ENCODE peak calls at places on chromosomes 7 and 10, in ten cellular contexts. N, S, T, A, R, F, Y, M, W and Z are unnamed samples. For H3K36me3, the result is how much of the 10 kb centered on the place peaks cover.

GRCh38 chr10:93408788-93409187 is 73.3 kb downstream of the MYOF start:
- DNase-seq in N (no peak), S (no peak), T (no peak), A (no peak), R (no peak), F (no peak), Y (no peak), M (peak), W (no peak), Z (no peak)

GRCh38 chr7:124552217-124552616 is 213.4 kb downstream of the GPR37 start:
- DNase-seq in N (no peak), S (no peak), T (no peak), A (no peak), R (no peak), F (no peak), Y (no peak), M (no peak), W (no peak), Z (no peak)

GRCh38 chr10:6928531-6929080 is 348.5 kb upstream of the PRKCQ start:
- DNase-seq in N (no peak), S (no peak), T (no peak), A (no peak), R (no peak), F (peak), Y (no peak), M (no peak), W (no peak), Z (no peak)

GRCh38 chr10:117168135-117168674 is 29.1 kb upstream of the KCNK18 start:
- DNase-seq in N (peak), S (peak), T (peak), A (no peak), R (no peak), F (peak), Y (peak), M (peak), W (peak), Z (peak)

GRCh38 chr7:31382722-31383121 is 42.2 kb upstream of the NEUROD6 start:
- DNase-seq in N (no peak), S (no peak), T (no peak), A (no peak), R (no peak), F (no peak), Y (no peak), M (no peak), W (no peak), Z (no peak)

GRCh38 chr10:68423522-68423921 is 16.4 kb upstream of the RUFY2 start:
- DNase-seq in N (no peak), S (no peak), T (no peak), A (no peak), R (no peak), F (no peak), Y (no peak), M (no peak), W (no peak), Z (no peak)

GRCh38 chr10:122525788-122526187 is 34.8 kb upstream of the DMBT1 start:
- DNase-seq in N (no peak), S (peak), T (no peak), A (no peak), R (no peak), F (no peak), Y (no peak), M (peak), W (peak), Z (peak)

GRCh38 chr7:82594665-82595064 is 151.1 kb upstream of the CACNA2D1 start:
- DNase-seq in N (no peak), S (no peak), T (no peak), A (no peak), R (no peak), F (no peak), Y (no peak), M (no peak), W (no peak), Z (no peak)

GRCh38 chr7:7521259-7521658 is 14.4 kb downstream of the COL28A1 start:
- DNase-seq in N (no peak), S (no peak), T (no peak), A (peak), R (no peak), F (no peak), Y (no peak), M (no peak), W (no peak), Z (no peak)

GRCh38 chr7:129450295-129450694 is 16.1 kb downstream of the STRIP2 start:
- DNase-seq in N (no peak), S (no peak), T (no peak), A (no peak), R (no peak), F (no peak), Y (no peak), M (no peak), W (no peak), Z (no peak)

GRCh38 chr10:35274511-35275060 is 61.7 kb upstream of the CCNY start:
- DNase-seq in N (no peak), S (no peak), T (no peak), A (no peak), R (no peak), F (no peak), Y (no peak), M (no peak), W (no peak), Z (no peak)

GRCh38 chr7:30070052-30070451 is 41.8 kb downstream of the PLEKHA8 start:
- DNase-seq in N (no peak), S (no peak), T (no peak), A (no peak), R (no peak), F (no peak), Y (no peak), M (no peak), W (no peak), Z (no peak)

GRCh38 chr7:24869572-24869971 is 110.4 kb downstream of the OSBPL3 start:
- DNase-seq in N (no peak), S (no peak), T (no peak), A (no peak), R (no peak), F (no peak), Y (no peak), M (no peak), W (no peak), Z (no peak)

GRCh38 chr10:102159051-102159597 is 6.9 kb downstream of the NOLC1 start:
- DNase-seq in N (no peak), S (no peak), T (no peak), A (peak), R (no peak), F (no peak), Y (no peak), M (no peak), W (no peak), Z (no peak)

GRCh38 chr7:77877800-77878199 is 79.2 kb downstream of the PHTF2 start:
- DNase-seq in N (no peak), S (no peak), T (no peak), A (peak), R (no peak), F (no peak), Y (no peak), M (no peak), W (no peak), Z (no peak)

DNA sequence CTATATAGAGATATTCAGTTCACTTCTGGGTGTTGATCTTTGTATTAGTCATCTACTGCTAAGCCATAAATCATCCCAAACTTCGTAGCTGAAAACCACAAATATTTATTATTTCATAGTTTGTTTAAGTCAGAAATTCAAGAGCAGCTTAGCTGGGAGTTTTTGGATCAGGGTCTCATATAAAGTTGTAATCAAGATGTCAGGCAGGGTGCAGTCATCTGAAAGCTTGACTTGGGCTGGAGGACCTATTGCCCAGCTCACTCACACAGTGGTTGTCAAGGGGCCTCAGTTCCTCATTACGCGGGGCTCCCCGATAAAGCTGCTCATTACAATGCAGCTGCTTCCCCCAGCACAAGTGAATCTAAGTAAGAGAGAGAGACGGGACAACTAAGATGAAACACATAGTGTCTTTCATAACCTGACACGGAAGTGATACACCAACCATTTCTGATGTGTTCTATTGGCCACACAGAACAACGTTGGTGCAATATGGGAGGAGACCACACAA is 15.7 kb downstream of the PPP1R3C start:
- DNase-seq in N (no peak), S (no peak), T (no peak), A (peak), R (no peak), F (no peak), Y (no peak), M (no peak), W (no peak), Z (no peak)
- H3K27ac ChIP-seq in N (no peak), S (no peak), T (no peak), A (peak), R (no peak), F (no peak), Y (no peak), M (no peak), W (no peak), Z (no peak)

GRCh38 chr10:32266979-32267378 is 80.0 kb downstream of the EPC1 start:
- DNase-seq in N (no peak), S (no peak), T (no peak), A (no peak), R (no peak), F (no peak), Y (no peak), M (no peak), W (no peak), Z (no peak)

GRCh38 chr10:32273326-32273725 is 73.6 kb downstream of the EPC1 start:
- DNase-seq in N (no peak), S (no peak), T (no peak), A (no peak), R (no peak), F (no peak), Y (no peak), M (no peak), W (no peak), Z (no peak)

GRCh38 chr10:32269343-32270100 is 77.4 kb downstream of the EPC1 start:
- DNase-seq in N (no peak), S (no peak), T (no peak), A (no peak), R (no peak), F (no peak), Y (no peak), M (no peak), W (no peak), Z (no peak)

GRCh38 chr10:32266566-32266965 is 80.4 kb downstream of the EPC1 start:
- DNase-seq in N (no peak), S (no peak), T (no peak), A (no peak), R (no peak), F (no peak), Y (no peak), M (no peak), W (no peak), Z (no peak)

DNA sequence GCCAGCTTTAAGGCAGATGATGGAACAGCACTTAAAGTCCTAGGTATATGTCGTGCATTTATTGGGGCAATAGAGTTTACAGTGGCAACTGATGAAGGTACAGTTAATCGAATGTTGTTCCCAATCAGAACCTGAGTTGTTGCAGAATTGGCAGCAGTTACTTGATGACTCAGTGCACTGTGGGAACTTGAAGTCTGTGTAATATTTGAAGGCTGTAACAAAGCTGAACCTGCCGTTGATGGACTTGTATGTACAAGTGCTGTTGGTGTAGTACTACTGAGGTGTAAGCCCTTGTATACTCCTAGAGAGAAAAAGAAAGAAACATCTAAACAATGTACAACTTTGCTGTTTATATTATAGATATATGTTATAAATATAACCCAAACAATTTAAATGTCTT is 75.3 kb downstream of the EPC1 start:
- DNase-seq in N (no peak), S (no peak), T (no peak), A (peak), R (no peak), F (no peak), Y (no peak), M (no peak), W (no peak), Z (no peak)
- H3K36me3 ChIP-seq in N (under half), S (half or more), T (half or more), A (under half), R (under half), F (under half), Y (half or more), M (under half), W (under half), Z (under half)

GRCh38 chr10:13527864-13528137 is 1.0 kb downstream of the BEND7 start:
- DNase-seq in N (no peak), S (no peak), T (no peak), A (no peak), R (no peak), F (no peak), Y (no peak), M (no peak), W (no peak), Z (no peak)
- H3K27ac ChIP-seq in N (peak), S (no peak), T (peak), A (no peak), R (peak), F (no peak), Y (peak), M (peak), W (no peak), Z (peak)

GRCh38 chr7:119572132-119572531 is 700.8 kb upstream of the KCND2 start:
- DNase-seq in N (no peak), S (no peak), T (no peak), A (no peak), R (no peak), F (no peak), Y (no peak), M (no peak), W (no peak), Z (no peak)

GRCh38 chr7:119572541-119572940 is 700.4 kb upstream of the KCND2 start:
- DNase-seq in N (no peak), S (no peak), T (peak), A (no peak), R (no peak), F (no peak), Y (no peak), M (no peak), W (no peak), Z (no peak)

GRCh38 chr7:119578116-119578515 is 694.9 kb upstream of the KCND2 start:
- DNase-seq in N (no peak), S (no peak), T (no peak), A (no peak), R (no peak), F (no peak), Y (no peak), M (no peak), W (no peak), Z (no peak)
- H3K36me3 ChIP-seq in N (under half), S (under half), T (under half), A (under half), R (under half), F (under half), Y (under half), M (under half), W (under half), Z (under half)

GRCh38 chr7:99127636-99128035 is 16.3 kb downstream of the SMURF1 start:
- DNase-seq in N (no peak), S (no peak), T (no peak), A (no peak), R (no peak), F (no peak), Y (no peak), M (no peak), W (no peak), Z (no peak)

GRCh38 chr7:99128076-99128950 is 15.6 kb downstream of the SMURF1 start:
- DNase-seq in N (peak), S (no peak), T (no peak), A (peak), R (no peak), F (no peak), Y (no peak), M (no peak), W (no peak), Z (no peak)

GRCh38 chr7:99126921-99127553 is 16.9 kb downstream of the SMURF1 start:
- DNase-seq in N (no peak), S (no peak), T (no peak), A (peak), R (peak), F (no peak), Y (no peak), M (peak), W (no peak), Z (no peak)

GRCh38 chr7:99129536-99129935 is 14.4 kb downstream of the SMURF1 start:
- DNase-seq in N (no peak), S (no peak), T (no peak), A (no peak), R (no peak), F (no peak), Y (no peak), M (no peak), W (no peak), Z (no peak)

DNA sequence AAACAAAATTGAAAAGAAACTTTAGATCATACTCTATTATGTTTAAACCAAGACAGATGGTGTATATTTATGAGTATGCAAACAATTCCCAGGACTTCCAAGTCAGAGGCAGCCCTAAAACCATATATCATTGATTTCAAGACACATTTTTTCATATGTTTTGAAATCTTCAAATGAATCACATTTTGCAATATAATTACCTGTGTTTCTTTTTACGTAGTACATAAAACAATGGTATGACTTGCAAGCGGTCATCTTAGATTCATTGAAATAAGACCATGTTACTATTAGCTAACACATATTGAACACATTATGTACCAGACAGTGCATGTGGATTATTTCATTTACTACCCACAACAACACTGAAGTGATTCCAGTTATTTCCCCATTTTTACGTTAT is 14.9 kb downstream of the SMURF1 start:
- DNase-seq in N (no peak), S (no peak), T (no peak), A (no peak), R (no peak), F (no peak), Y (no peak), M (no peak), W (no peak), Z (no peak)
- H3K27ac ChIP-seq in N (peak), S (no peak), T (no peak), A (no peak), R (no peak), F (no peak), Y (peak), M (no peak), W (peak), Z (no peak)

DNA sequence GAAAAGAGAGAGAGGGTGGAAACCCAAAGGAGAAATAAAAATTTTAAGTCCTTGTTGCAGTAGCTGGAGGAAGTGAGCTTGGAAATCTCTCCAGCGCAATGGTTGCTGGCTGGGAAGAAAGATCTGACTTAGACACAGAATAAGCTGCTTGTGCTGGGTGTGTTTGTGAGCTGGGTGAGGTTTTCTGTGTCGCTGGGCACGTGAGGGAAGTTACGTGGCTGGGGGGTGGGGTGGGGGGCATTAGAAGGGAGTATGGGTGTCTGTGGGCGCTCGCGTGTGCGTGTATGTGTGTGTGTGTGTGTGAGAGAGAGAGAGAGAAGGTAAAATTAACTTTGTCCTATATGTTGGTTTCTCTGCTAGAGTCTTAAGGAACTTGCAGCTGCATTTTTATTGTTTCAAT is 11.6 kb downstream of the TCF7L2 start:
- DNase-seq in N (no peak), S (no peak), T (no peak), A (no peak), R (no peak), F (no peak), Y (no peak), M (no peak), W (no peak), Z (no peak)
- H3K36me3 ChIP-seq in N (under half), S (under half), T (under half), A (under half), R (under half), F (under half), Y (under half), M (under half), W (under half), Z (under half)

DNA sequence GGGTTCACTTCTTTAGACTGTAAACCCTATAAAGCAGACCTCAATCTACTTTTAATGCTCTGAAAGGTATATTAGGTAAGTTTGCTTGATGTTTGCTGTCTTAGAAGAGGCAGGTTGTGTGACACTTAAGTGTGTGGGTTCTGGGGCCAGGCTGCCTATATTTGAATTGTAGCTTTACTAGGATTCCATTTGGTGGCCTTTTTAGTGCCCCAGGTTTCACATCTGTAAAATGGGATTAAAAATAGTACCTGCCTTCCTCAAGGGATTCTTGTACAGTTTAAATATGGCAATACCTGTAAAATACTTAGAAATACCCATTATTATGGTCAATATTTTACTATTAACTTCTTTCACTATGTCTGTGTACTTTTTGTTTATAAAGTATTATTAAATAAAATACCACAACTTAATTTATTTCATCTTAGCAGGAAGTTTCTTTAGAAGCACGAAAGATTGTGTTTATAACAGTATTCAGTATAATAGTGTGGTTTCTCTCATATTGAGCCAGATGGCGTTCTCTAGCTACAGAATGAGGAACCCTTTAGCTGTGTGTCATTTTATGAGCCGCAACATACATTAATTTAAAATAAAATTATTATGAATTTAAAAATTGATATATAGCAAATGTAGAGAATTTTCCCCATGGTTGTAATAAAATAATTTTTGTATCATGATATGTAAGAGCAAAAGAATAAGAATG is 94.2 kb downstream of the CDK14 start:
- DNase-seq in N (no peak), S (peak), T (no peak), A (no peak), R (no peak), F (no peak), Y (no peak), M (no peak), W (no peak), Z (no peak)
- H3K27ac ChIP-seq in N (no peak), S (peak), T (no peak), A (no peak), R (no peak), F (no peak), Y (no peak), M (no peak), W (no peak), Z (no peak)

GRCh38 chr10:86900955-86901354 is 56.5 kb downstream of the MMRN2 start:
- DNase-seq in N (peak), S (no peak), T (no peak), A (peak), R (peak), F (no peak), Y (peak), M (peak), W (peak), Z (peak)
- H3K36me3 ChIP-seq in N (under half), S (under half), T (under half), A (under half), R (under half), F (under half), Y (under half), M (under half), W (under half), Z (under half)